ENCODE peak calls at places on chromosomes 12 and 14, in seven cellular contexts. D is HepG2, T is HCT116, X is SK-N-SH, Y is K562, J is H1, K is GM12878. W is an unnamed sample.

GRCh38 chr12:21818627-21819026 is 44.1 kb upstream of the KCNJ8 start:
- DNase-seq in X (no peak), J (no peak), T (no peak), D (no peak), Y (no peak), K (no peak), W (no peak)

GRCh38 chr14:85529803-85530574 is at the start of gene FLRT2:
- DNase-seq in J (no peak), Y (no peak), K (no peak), X (no peak), D (no peak), T (no peak), W (no peak)

GRCh38 chr14:70289138-70289537 is 70.3 kb downstream of the COX16 start:
- DNase-seq in J (no peak), Y (peak; percentile 12), X (no peak), T (no peak), D (no peak), K (peak; percentile 19), W (peak; percentile 31)

GRCh38 chr12:109277899-109278762 is 31.0 kb downstream of the FOXN4 start:
- DNase-seq in X (no peak), K (no peak), J (no peak), D (peak; percentile 97), Y (no peak), T (no peak), W (no peak)

GRCh38 chr14:69587389-69587788 is 12.7 kb upstream of the CCDC177 start:
- DNase-seq in J (no peak), X (no peak), D (no peak), Y (no peak), T (no peak), K (no peak), W (no peak)

GRCh38 chr12:58930770-58931324 is 10.5 kb upstream of the LRIG3 start:
- DNase-seq in J (no peak), X (no peak), T (no peak), Y (no peak), K (no peak), D (no peak), W (no peak)

GRCh38 chr14:103741876-103742275 is 26.3 kb downstream of the ZFYVE21 start:
- DNase-seq in T (no peak), D (no peak), K (no peak), Y (no peak), X (no peak), J (no peak), W (no peak)

GRCh38 chr12:124020398-124021024 is 47.5 kb downstream of the ZNF664 start:
- DNase-seq in D (no peak), Y (no peak), J (no peak), T (no peak), X (no peak), K (no peak), W (no peak)

GRCh38 chr12:30420561-30420960 is 275.1 kb downstream of the IPO8 start:
- DNase-seq in J (no peak), Y (no peak), T (no peak), K (no peak), D (no peak), X (no peak), W (no peak)

GRCh38 chr14:93100570-93100969 is 15.2 kb downstream of the ITPK1 start:
- DNase-seq in D (no peak), T (no peak), Y (no peak), X (peak; percentile 64), J (no peak), K (no peak), W (no peak)

GRCh38 chr14:101478796-101479410 is 82.4 kb upstream of the DIO3 start:
- DNase-seq in J (no peak), X (no peak), Y (no peak), T (no peak), D (no peak), K (no peak), W (no peak)

GRCh38 chr14:23430733-23431105 is 4.7 kb downstream of the MYH7 start:
- DNase-seq in T (no peak), X (peak; percentile 49), J (no peak), D (no peak), Y (no peak), K (no peak), W (no peak)

GRCh38 chr14:90722590-90722989 is 93.6 kb downstream of the TTC7B start:
- DNase-seq in D (no peak), Y (no peak), J (no peak), T (no peak), X (no peak), K (no peak), W (no peak)

GRCh38 chr14:74648643-74649042 is 36.6 kb upstream of the LTBP2 start:
- DNase-seq in T (no peak), K (no peak), X (no peak), J (no peak), Y (no peak), D (no peak), W (no peak)

GRCh38 chr14:92954933-92955332 is 32.0 kb downstream of the CHGA start:
- DNase-seq in T (no peak), K (no peak), Y (no peak), X (no peak), D (no peak), J (no peak), W (no peak)

GRCh38 chr12:109209082-109209481 is 92.7 kb downstream of the ACACB start:
- DNase-seq in D (no peak), T (no peak), K (no peak), J (no peak), Y (no peak), X (no peak), W (no peak)

GRCh38 chr14:74551001-74551400 is 57.4 kb downstream of the ISCA2 start:
- DNase-seq in D (no peak), J (no peak), Y (no peak), T (no peak), X (no peak), K (no peak), W (no peak)

DNA sequence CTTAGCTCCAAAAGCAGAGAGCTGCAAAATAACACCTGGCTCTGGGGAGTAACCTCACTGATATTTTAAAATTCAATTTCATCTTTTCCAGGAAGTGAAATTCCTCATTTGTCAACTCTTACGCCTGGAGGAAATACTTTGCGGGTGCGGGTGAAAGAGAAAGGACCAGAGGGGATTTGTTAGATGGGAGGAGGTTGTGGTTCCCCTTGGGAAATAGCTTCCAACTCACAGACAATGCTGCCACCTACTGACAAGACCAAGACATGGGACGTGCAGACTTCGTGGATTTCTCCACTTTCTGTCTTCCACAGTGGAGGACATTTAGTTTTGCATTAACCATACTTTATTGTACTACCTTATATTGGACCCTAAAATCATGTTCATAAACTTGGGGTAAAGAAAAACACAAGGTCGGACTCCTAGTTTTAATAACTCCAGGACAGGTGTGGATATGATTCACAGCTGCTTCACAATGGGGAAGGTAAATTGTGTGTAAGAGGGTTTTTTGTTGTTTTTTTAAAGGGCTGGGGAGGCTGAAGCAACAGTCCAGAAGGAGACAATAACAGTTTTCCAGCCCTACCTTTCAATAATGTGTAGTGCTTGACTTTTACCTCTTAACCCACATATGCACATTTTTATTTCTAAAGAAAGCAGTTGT is 10.8 kb downstream of the FBXL14 start:
- DNase-seq in D (peak; percentile 72), T (peak; percentile 75), X (peak; percentile 81), J (no peak), Y (peak; percentile 83), K (peak; percentile 77), W (peak; percentile 59)
- TF ChIP-seq JUND in D (no peak), T (no peak), X (no peak), J (no peak), Y (no peak), K (no peak), W (no peak)

GRCh38 chr14:49896956-49897355 is 4.1 kb downstream of the ARF6 start:
- DNase-seq in J (no peak), T (no peak), X (peak; percentile 21), Y (no peak), K (no peak), D (no peak), W (no peak)

GRCh38 chr14:49898485-49898884 is 5.6 kb downstream of the ARF6 start:
- DNase-seq in Y (no peak), D (no peak), J (no peak), T (no peak), X (no peak), K (no peak), W (peak; percentile 20)

GRCh38 chr14:49897414-49897813 is 4.5 kb downstream of the ARF6 start:
- DNase-seq in Y (no peak), K (no peak), X (no peak), J (no peak), D (no peak), T (no peak), W (no peak)

GRCh38 chr14:49895480-49895879 is 2.6 kb downstream of the ARF6 start:
- DNase-seq in T (no peak), J (no peak), X (no peak), K (no peak), D (no peak), Y (no peak), W (peak; percentile 42)

GRCh38 chr14:49897965-49898364 is 5.1 kb downstream of the ARF6 start:
- DNase-seq in X (no peak), Y (no peak), D (no peak), K (no peak), T (no peak), J (no peak), W (peak; percentile 93)
- TF ChIP-seq JUND in X (no peak), Y (no peak), D (no peak), K (no peak), T (no peak), J (no peak), W (peak; percentile 33)

DNA sequence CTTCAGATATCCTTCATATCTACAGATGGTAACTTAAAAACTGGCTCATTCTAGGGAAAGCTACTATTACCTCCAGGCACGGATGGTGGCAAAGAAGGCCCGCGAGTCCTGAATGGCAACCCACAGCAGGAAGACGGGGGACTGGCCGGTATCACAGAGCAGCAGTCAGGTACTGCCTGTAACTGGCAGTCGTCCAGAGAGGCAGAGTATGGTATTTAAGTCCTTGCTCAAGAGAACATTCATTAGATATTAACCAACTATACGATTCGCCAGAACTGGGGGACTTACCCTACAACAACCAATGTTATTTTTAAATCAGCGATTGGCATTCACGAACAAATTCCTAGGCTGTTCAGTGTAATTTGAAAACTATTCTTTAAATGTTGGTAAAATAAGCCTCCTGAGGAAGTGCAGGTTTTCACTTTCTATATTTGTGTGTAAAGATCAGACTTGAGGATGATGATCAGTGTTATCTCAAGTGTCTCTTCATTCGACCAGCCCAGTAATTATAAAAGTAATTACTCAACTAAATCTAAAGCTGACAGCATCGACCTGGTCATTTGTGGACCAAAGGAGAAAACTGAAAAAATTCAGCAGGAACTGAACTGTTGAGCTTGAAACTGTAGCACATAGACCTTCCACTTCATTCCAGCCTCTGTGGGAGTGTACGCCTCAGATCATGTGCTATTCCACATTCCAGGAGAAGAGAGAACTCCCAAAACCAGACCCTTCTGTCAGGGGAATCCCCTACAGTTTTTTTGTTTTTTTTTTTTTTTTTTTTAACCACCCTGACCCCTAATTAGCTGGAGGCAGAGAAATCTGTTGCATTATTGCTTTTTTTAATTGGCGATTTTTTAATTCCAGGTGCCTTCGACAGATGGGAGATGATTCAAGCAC is 75.6 kb downstream of the ESR2 start:
- DNase-seq in X (peak; percentile 29), K (no peak), J (no peak), T (no peak), D (no peak), Y (no peak), W (no peak)
- TF ChIP-seq JUND in X (no peak), K (no peak), J (no peak), T (no peak), D (no peak), Y (no peak), W (no peak)

DNA sequence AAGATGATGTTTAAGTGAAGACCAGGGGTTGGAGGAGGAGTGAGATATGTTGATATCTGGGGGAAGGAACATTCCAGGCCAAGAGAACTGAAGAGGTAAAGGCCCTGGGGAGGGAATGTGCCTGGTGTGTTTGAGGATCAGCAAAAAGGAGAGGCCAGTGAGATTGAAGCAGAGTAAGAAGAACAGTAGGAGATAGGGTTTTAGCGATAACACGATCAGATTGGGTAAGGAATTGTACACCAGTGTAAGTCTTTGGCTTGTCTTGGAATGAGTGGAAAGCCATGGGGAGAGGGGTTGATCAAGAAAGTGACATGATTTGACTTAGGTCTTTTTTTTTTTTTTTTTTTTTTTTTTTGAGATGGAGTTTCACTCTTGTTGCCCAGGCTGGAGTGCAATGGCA is 4.8 kb downstream of the TROAP start:
- DNase-seq in D (no peak), X (no peak), K (no peak), J (no peak), Y (no peak), T (no peak), W (no peak)
- TF ChIP-seq JUND in D (no peak), X (no peak), K (no peak), J (no peak), Y (no peak), T (no peak), W (no peak)